ENCODE peak calls at places on chromosomes 13 and 19, in four cellular contexts. K is fibroblast of lung, T is ascending aorta, P is lower lobe of right lung. Z is an unnamed sample.

GRCh38 chr13:39897636-39898035 is 242.2 kb downstream of the COG6 start:
- DNase-seq in K (peak; percentile 39), T (no peak), P (no peak), Z (no peak)

GRCh38 chr13:67137044-67137735 is 92.9 kb downstream of the PCDH9 start:
- DNase-seq in K (peak; percentile 47), T (no peak), P (no peak), Z (no peak)

GRCh38 chr13:52751196-52751595 is 11.6 kb upstream of the CNMD start:
- DNase-seq in K (no peak), T (no peak), P (no peak), Z (no peak)

GRCh38 chr19:18856385-18857126 is 24.8 kb downstream of the UPF1 start:
- DNase-seq in K (no peak), T (no peak), P (no peak), Z (no peak)

GRCh38 chr13:50910483-50910805 is 853 bp downstream of the RNASEH2B start:
- DNase-seq in K (peak; percentile 62), T (no peak), P (no peak), Z (no peak)

GRCh38 chr13:35502456-35502855 is 26.0 kb upstream of the MAB21L1 start:
- DNase-seq in K (no peak), T (no peak), P (no peak), Z (no peak)

GRCh38 chr13:94716016-94716415 is 3.7 kb upstream of the SOX21 start:
- DNase-seq in K (no peak), T (no peak), P (no peak), Z (no peak)

GRCh38 chr13:44575741-44576395 is at the start of gene TSC22D1:
- DNase-seq in K (peak; percentile 66), T (peak; percentile 75), P (peak; percentile 62), Z (peak; percentile 68)

GRCh38 chr19:23762884-23763711 is 4.4 kb upstream of the ZNF681 start:
- DNase-seq in K (peak; percentile 70), T (peak; percentile 92), P (peak; percentile 91), Z (peak; percentile 90)

GRCh38 chr13:31119966-31120733 is 41.6 kb downstream of the HSPH1 start:
- DNase-seq in K (no peak), T (no peak), P (no peak), Z (no peak)

GRCh38 chr13:111361873-111362648 is 41.6 kb downstream of the TEX29 start:
- DNase-seq in K (no peak), T (no peak), P (no peak), Z (no peak)

GRCh38 chr13:113623491-113624234 is 34.3 kb downstream of the ATP4B start:
- DNase-seq in K (no peak), T (no peak), P (peak; percentile 44), Z (no peak)

GRCh38 chr13:49436890-49437289 is 7.0 kb downstream of the CAB39L start:
- DNase-seq in K (peak; percentile 43), T (peak; percentile 71), P (no peak), Z (no peak)

GRCh38 chr13:45847554-45848224 is 3.9 kb downstream of the SIAH3 start:
- DNase-seq in K (peak; percentile 34), T (no peak), P (no peak), Z (peak; percentile 51)

GRCh38 chr19:49588370-49589122 is 2.4 kb upstream of the PRR12 start:
- DNase-seq in K (no peak), T (no peak), P (no peak), Z (no peak)

GRCh38 chr13:21111546-21111945 is 50.2 kb upstream of the LATS2 start:
- DNase-seq in K (no peak), T (peak; percentile 44), P (no peak), Z (no peak)

GRCh38 chr13:77383097-77383496 is 56.2 kb upstream of the MYCBP2 start:
- DNase-seq in K (no peak), T (no peak), P (no peak), Z (no peak)

GRCh38 chr19:16040642-16041041 is 35.7 kb upstream of the TPM4 start:
- DNase-seq in K (no peak), T (no peak), P (no peak), Z (no peak)

GRCh38 chr13:113922412-113923118 is 51.3 kb downstream of the C13orf46 start:
- DNase-seq in K (no peak), T (peak; percentile 59), P (no peak), Z (no peak)

GRCh38 chr19:12527034-12527836 is 24.0 kb downstream of the ZNF564 start:
- DNase-seq in K (peak; percentile 54), T (no peak), P (no peak), Z (no peak)

GRCh38 chr13:93554514-93554913 is 327.9 kb downstream of the GPC6 start:
- DNase-seq in K (no peak), T (no peak), P (no peak), Z (no peak)

GRCh38 chr19:7533925-7534480 is 1.5 kb upstream of the PNPLA6 start:
- DNase-seq in K (peak; percentile 87), T (peak; percentile 93), P (peak; percentile 89), Z (peak; percentile 94)

GRCh38 chr19:7795555-7796161 is 32.6 kb downstream of the CLEC4M start:
- DNase-seq in K (no peak), T (no peak), P (no peak), Z (no peak)

GRCh38 chr13:61685683-61686013 is 270.0 kb upstream of the PCDH20 start:
- DNase-seq in K (no peak), T (no peak), P (no peak), Z (no peak)

GRCh38 chr13:105799155-105799554 is 736.3 kb downstream of the EFNB2 start:
- DNase-seq in K (no peak), T (no peak), P (no peak), Z (no peak)

GRCh38 chr13:113654175-113654560 is 3.8 kb downstream of the ATP4B start:
- DNase-seq in K (no peak), T (no peak), P (peak; percentile 20), Z (no peak)

GRCh38 chr13:44079413-44080205 is 199.9 kb downstream of the LACC1 start:
- DNase-seq in K (no peak), T (no peak), P (no peak), Z (no peak)

GRCh38 chr13:38951525-38952313 is 38.9 kb downstream of the STOML3 start:
- DNase-seq in K (no peak), T (no peak), P (no peak), Z (peak; percentile 58)

GRCh38 chr13:112619730-112620639 is 32.0 kb upstream of the TUBGCP3 start:
- DNase-seq in K (peak; percentile 59), T (no peak), P (peak; percentile 60), Z (no peak)

GRCh38 chr13:51832471-51833152 is 12.4 kb downstream of the TMEM272 start:
- DNase-seq in K (peak; percentile 8), T (no peak), P (no peak), Z (no peak)

GRCh38 chr19:35553385-35554000 is 8.1 kb downstream of the TMEM147 start:
- DNase-seq in K (no peak), T (no peak), P (no peak), Z (no peak)

GRCh38 chr19:5349041-5349440 is 8.4 kb upstream of the PTPRS start:
- DNase-seq in K (no peak), T (no peak), P (no peak), Z (no peak)

GRCh38 chr13:83881917-83882625 is at the start of gene SLITRK1:
- DNase-seq in K (peak; percentile 74), T (no peak), P (peak; percentile 47), Z (no peak)

GRCh38 chr19:46733693-46734240 is 12.1 kb upstream of the FKRP start:
- DNase-seq in K (no peak), T (no peak), P (no peak), Z (no peak)

GRCh38 chr19:46739290-46739771 is 6.5 kb upstream of the FKRP start:
- DNase-seq in K (no peak), T (no peak), P (no peak), Z (peak; percentile 52)

GRCh38 chr19:46737761-46738171 is 8.1 kb upstream of the FKRP start:
- DNase-seq in K (no peak), T (no peak), P (no peak), Z (no peak)

GRCh38 chr19:46736544-46737274 is 9.1 kb upstream of the FKRP start:
- DNase-seq in K (no peak), T (no peak), P (no peak), Z (no peak)

GRCh38 chr19:46737275-46737654 is 8.6 kb upstream of the FKRP start:
- DNase-seq in K (no peak), T (no peak), P (no peak), Z (no peak)
- H3K36me3 ChIP-seq in K (peaks cover 22% of the 10 kb centered on the region), T (peaks cover 31% of the 10 kb centered on the region), P (peaks cover 84% of the 10 kb centered on the region), Z (peaks cover 3% of the 10 kb centered on the region)

GRCh38 chr19:3453840-3454239 is 26.5 kb downstream of the SMIM24 start:
- DNase-seq in K (no peak), T (no peak), P (no peak), Z (no peak)
- H3K36me3 ChIP-seq in K (peaks cover 36% of the 10 kb centered on the region), T (peaks cover 63% of the 10 kb centered on the region), P (peaks cover 83% of the 10 kb centered on the region), Z (peaks cover 6% of the 10 kb centered on the region)

DNA sequence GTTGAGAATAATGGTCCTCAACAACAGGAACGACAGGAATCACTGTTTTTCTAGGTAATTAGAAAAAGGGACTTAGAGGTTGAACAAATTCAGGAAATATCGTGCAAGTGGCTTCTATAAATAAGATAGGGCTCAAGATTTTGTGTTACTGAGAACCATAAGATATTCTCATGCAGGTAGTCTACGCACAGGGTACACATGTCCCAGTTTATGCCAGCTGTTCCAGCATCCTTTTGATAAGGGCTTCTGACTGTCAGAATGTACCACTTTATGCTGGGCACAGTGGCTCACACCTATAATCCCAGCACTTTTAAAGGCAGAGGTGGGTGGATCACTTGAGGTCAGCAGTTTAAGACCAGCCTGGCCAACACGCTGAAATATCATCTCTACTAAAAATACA is 32.1 kb downstream of the RBM26 start:
- DNase-seq in K (no peak), T (no peak), P (no peak), Z (no peak)
- H3K36me3 ChIP-seq in K (peaks cover 6% of the 10 kb centered on the region), T (peaks cover 51% of the 10 kb centered on the region), P (peaks cover 66% of the 10 kb centered on the region), Z (no peaks in the 10 kb centered on the region)

DNA sequence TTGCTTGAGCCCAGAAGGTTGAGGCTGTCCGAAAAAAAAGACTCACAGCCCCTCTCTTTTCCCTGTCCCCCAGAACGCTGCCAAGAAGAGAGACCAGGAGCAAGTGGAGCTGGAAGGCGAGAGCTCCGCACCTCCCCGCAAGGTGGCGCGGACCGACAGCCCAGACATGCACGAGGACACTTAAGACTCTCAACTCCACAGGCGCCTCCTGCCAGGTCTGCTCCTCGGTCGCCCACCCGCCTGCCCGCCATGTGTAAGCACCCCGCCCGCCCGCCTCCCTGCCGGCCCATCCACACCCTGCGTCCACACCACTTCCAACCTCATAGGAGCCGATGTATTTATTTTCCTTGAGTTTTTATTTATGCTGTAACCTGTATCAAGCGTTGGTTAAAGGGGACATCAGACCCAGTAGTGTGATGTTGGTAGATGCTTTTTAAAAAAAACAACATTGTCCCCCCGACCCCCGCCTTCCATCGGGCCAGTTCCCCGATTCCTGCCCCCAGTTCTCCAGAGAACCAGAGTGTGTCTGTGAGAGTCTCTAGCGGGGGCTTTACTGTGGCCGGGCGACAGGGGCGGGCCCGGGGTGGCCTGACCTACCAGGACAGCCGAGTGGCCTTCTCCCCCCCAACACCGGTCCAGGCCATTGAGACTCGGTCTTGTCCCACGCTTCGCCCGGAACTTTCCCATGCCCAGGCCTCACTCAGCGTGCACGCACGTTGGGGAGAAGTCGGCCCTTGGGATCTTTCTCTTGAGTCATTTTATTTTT is 10.3 kb downstream of the DDA1 start:
- DNase-seq in K (no peak), T (no peak), P (no peak), Z (no peak)
- H3K36me3 ChIP-seq in K (peaks cover 23% of the 10 kb centered on the region), T (peaks cover 49% of the 10 kb centered on the region), P (peaks cover 52% of the 10 kb centered on the region), Z (peaks cover 3% of the 10 kb centered on the region)

Z was measured in mucosa of descending colon.